ENCODE peak calls at places on chromosomes 16 and 17, in five cellular contexts. One of them, this sample, is unnamed.

GRCh38 chr16:54879681-54880080 is 51.0 kb upstream of the IRX5 start:
- DNase-seq in cardiac muscle cell: no peak
- DNase-seq in AG09309: no peak
- DNase-seq in skeletal muscle cell: no peak
- DNase-seq in uterus: no peak
- DNase-seq in this sample: no peak

GRCh38 chr16:66324785-66325184 is 41.7 kb upstream of the CDH5 start:
- DNase-seq in cardiac muscle cell: peak
- DNase-seq in skeletal muscle cell: no peak
- DNase-seq in uterus: no peak
- DNase-seq in AG09309: no peak
- DNase-seq in this sample: no peak

GRCh38 chr16:20327444-20328041 is at the start of gene GP2:
- DNase-seq in cardiac muscle cell: no peak
- DNase-seq in uterus: no peak
- DNase-seq in AG09309: no peak
- DNase-seq in skeletal muscle cell: no peak
- DNase-seq in this sample: no peak

GRCh38 chr16:84898447-84898846 is 78.7 kb downstream of the CRISPLD2 start:
- DNase-seq in cardiac muscle cell: no peak
- DNase-seq in skeletal muscle cell: no peak
- DNase-seq in uterus: no peak
- DNase-seq in AG09309: no peak
- DNase-seq in this sample: no peak

GRCh38 chr16:87304951-87305350 is 12.2 kb downstream of the C16orf95 start:
- DNase-seq in uterus: no peak
- DNase-seq in AG09309: no peak
- DNase-seq in cardiac muscle cell: no peak
- DNase-seq in skeletal muscle cell: no peak
- DNase-seq in this sample: no peak

GRCh38 chr16:77070683-77071082 is 120.3 kb upstream of the MON1B start:
- DNase-seq in AG09309: no peak
- DNase-seq in uterus: no peak
- DNase-seq in cardiac muscle cell: no peak
- DNase-seq in skeletal muscle cell: no peak
- DNase-seq in this sample: no peak

GRCh38 chr17:58324409-58325288 is 3.9 kb downstream of the TSPOAP1 start:
- DNase-seq in cardiac muscle cell: peak
- DNase-seq in AG09309: no peak
- DNase-seq in uterus: no peak
- DNase-seq in skeletal muscle cell: no peak
- DNase-seq in this sample: no peak

GRCh38 chr16:23254338-23254737 is 47.8 kb upstream of the SCNN1B start:
- DNase-seq in uterus: no peak
- DNase-seq in skeletal muscle cell: peak
- DNase-seq in AG09309: peak
- DNase-seq in cardiac muscle cell: peak
- DNase-seq in this sample: no peak

GRCh38 chr16:58582971-58583765 is 46.5 kb downstream of the CNOT1 start:
- DNase-seq in skeletal muscle cell: no peak
- DNase-seq in cardiac muscle cell: no peak
- DNase-seq in AG09309: no peak
- DNase-seq in uterus: no peak
- DNase-seq in this sample: no peak

GRCh38 chr17:1003972-1004768 is 7.2 kb downstream of the TIMM22 start:
- DNase-seq in AG09309: no peak
- DNase-seq in uterus: no peak
- DNase-seq in cardiac muscle cell: no peak
- DNase-seq in skeletal muscle cell: no peak
- DNase-seq in this sample: no peak

GRCh38 chr17:4503283-4504005 is 4.8 kb downstream of the SPNS2 start:
- DNase-seq in AG09309: no peak
- DNase-seq in cardiac muscle cell: no peak
- DNase-seq in uterus: no peak
- DNase-seq in skeletal muscle cell: no peak
- DNase-seq in this sample: no peak

GRCh38 chr16:80144191-80144590 is 396.6 kb upstream of the DYNLRB2 start:
- DNase-seq in uterus: no peak
- DNase-seq in AG09309: no peak
- DNase-seq in cardiac muscle cell: no peak
- DNase-seq in skeletal muscle cell: peak
- DNase-seq in this sample: no peak

GRCh38 chr17:44956076-44956475 is 8.5 kb upstream of the KIF18B start:
- DNase-seq in AG09309: no peak
- DNase-seq in cardiac muscle cell: no peak
- DNase-seq in uterus: no peak
- DNase-seq in skeletal muscle cell: peak
- DNase-seq in this sample: no peak

GRCh38 chr16:89114159-89114981 is 20.7 kb downstream of the ACSF3 start:
- DNase-seq in AG09309: no peak
- DNase-seq in skeletal muscle cell: no peak
- DNase-seq in cardiac muscle cell: no peak
- DNase-seq in uterus: no peak
- DNase-seq in this sample: no peak

GRCh38 chr16:50178397-50179018 is 25.4 kb downstream of the TENT4B start:
- DNase-seq in skeletal muscle cell: no peak
- DNase-seq in cardiac muscle cell: no peak
- DNase-seq in AG09309: no peak
- DNase-seq in uterus: no peak
- DNase-seq in this sample: no peak

GRCh38 chr16:81214745-81215166 is 23.7 kb upstream of the BCO1 start:
- DNase-seq in skeletal muscle cell: no peak
- DNase-seq in cardiac muscle cell: peak
- DNase-seq in uterus: no peak
- DNase-seq in AG09309: no peak
- DNase-seq in this sample: no peak

GRCh38 chr16:22847100-22847499 is 33.1 kb downstream of the HS3ST2 start:
- DNase-seq in cardiac muscle cell: no peak
- DNase-seq in AG09309: no peak
- DNase-seq in uterus: no peak
- DNase-seq in skeletal muscle cell: no peak
- DNase-seq in this sample: no peak

GRCh38 chr16:85169333-85170065 is 57.2 kb upstream of the CIBAR2 start:
- DNase-seq in skeletal muscle cell: no peak
- DNase-seq in cardiac muscle cell: peak
- DNase-seq in AG09309: no peak
- DNase-seq in uterus: no peak
- DNase-seq in this sample: no peak

GRCh38 chr16:30041841-30042240 is 10.8 kb upstream of the TLCD3B start:
- DNase-seq in uterus: no peak
- DNase-seq in AG09309: no peak
- DNase-seq in skeletal muscle cell: no peak
- DNase-seq in cardiac muscle cell: peak
- DNase-seq in this sample: no peak

GRCh38 chr16:85180047-85180878 is 68.0 kb upstream of the CIBAR2 start:
- DNase-seq in AG09309: no peak
- DNase-seq in skeletal muscle cell: no peak
- DNase-seq in uterus: no peak
- DNase-seq in cardiac muscle cell: no peak
- DNase-seq in this sample: no peak

GRCh38 chr17:66848496-66848895 is 13.6 kb downstream of the CACNG5 start:
- DNase-seq in uterus: no peak
- DNase-seq in cardiac muscle cell: no peak
- DNase-seq in skeletal muscle cell: no peak
- DNase-seq in AG09309: no peak
- DNase-seq in this sample: no peak
- H3K4me3 ChIP-seq in uterus: no peak
- H3K4me3 ChIP-seq in cardiac muscle cell: no peak
- H3K4me3 ChIP-seq in skeletal muscle cell: no peak
- H3K4me3 ChIP-seq in AG09309: no peak
- H3K4me3 ChIP-seq in this sample: no peak

DNA sequence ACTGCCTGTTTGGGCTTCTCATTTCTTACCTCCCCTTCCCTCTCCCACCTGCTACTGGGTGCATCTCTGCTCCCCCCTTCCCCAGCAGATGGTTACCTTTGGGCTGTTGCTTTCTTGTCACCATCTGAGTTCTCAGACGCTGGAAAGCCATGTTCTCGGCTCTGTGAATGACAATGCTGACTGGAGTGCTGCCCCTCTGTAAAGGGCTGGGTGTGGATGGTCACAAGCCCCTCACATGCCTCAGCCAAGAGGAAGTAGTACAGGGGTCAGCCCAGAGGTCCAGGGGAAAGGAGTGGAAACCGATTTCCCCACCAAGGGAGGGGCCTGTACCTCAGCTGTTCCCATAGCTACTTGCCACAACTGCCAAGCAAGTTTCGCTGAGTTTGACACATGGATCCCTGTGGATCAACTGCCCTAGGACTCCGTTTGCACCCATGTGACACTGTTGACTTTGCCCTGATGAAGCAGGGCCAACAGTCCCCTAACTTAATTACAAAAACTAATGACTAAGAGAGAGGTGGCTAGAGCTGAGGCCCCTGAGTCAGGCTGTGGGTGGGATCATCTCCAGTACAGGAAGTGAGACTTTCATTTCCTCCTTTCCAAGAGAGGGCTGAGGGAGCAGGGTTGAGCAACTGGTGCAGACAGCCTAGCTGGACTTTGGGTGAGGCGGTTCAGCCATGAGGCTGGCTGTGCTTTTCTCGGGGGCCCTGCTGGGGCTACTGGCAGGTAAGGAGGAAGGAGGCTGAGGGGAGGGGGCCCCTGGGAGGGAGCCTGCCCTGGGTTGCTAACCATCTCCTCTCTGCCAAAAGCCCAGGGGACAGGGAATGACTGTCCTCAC is at the start of gene CD68:
- DNase-seq in cardiac muscle cell: peak
- DNase-seq in skeletal muscle cell: peak
- DNase-seq in AG09309: peak
- DNase-seq in uterus: peak
- DNase-seq in this sample: peak
- H3K4me3 ChIP-seq in cardiac muscle cell: no peak
- H3K4me3 ChIP-seq in skeletal muscle cell: peak
- H3K4me3 ChIP-seq in AG09309: peak
- H3K4me3 ChIP-seq in uterus: no peak
- H3K4me3 ChIP-seq in this sample: peak

GRCh38 chr16:53094013-53094630 is 39.3 kb downstream of the CHD9 start:
- DNase-seq in uterus: peak
- DNase-seq in skeletal muscle cell: no peak
- DNase-seq in cardiac muscle cell: peak
- DNase-seq in AG09309: no peak
- DNase-seq in this sample: no peak
- H3K4me3 ChIP-seq in uterus: no peak
- H3K4me3 ChIP-seq in skeletal muscle cell: no peak
- H3K4me3 ChIP-seq in cardiac muscle cell: no peak
- H3K4me3 ChIP-seq in AG09309: no peak
- H3K4me3 ChIP-seq in this sample: no peak

GRCh38 chr17:82092094-82092586 is 5.9 kb downstream of the FASN start:
- DNase-seq in AG09309: no peak
- DNase-seq in uterus: no peak
- DNase-seq in skeletal muscle cell: no peak
- DNase-seq in cardiac muscle cell: no peak
- DNase-seq in this sample: no peak

GRCh38 chr17:82092628-82092994 is 5.4 kb downstream of the FASN start:
- DNase-seq in AG09309: no peak
- DNase-seq in uterus: no peak
- DNase-seq in skeletal muscle cell: no peak
- DNase-seq in cardiac muscle cell: no peak
- DNase-seq in this sample: no peak

GRCh38 chr17:82090549-82091263 is 7.3 kb downstream of the FASN start:
- DNase-seq in cardiac muscle cell: no peak
- DNase-seq in skeletal muscle cell: no peak
- DNase-seq in AG09309: no peak
- DNase-seq in uterus: no peak
- DNase-seq in this sample: no peak

GRCh38 chr17:82089723-82090548 is 8.1 kb downstream of the FASN start:
- DNase-seq in AG09309: no peak
- DNase-seq in uterus: no peak
- DNase-seq in skeletal muscle cell: no peak
- DNase-seq in cardiac muscle cell: no peak
- DNase-seq in this sample: no peak

DNA sequence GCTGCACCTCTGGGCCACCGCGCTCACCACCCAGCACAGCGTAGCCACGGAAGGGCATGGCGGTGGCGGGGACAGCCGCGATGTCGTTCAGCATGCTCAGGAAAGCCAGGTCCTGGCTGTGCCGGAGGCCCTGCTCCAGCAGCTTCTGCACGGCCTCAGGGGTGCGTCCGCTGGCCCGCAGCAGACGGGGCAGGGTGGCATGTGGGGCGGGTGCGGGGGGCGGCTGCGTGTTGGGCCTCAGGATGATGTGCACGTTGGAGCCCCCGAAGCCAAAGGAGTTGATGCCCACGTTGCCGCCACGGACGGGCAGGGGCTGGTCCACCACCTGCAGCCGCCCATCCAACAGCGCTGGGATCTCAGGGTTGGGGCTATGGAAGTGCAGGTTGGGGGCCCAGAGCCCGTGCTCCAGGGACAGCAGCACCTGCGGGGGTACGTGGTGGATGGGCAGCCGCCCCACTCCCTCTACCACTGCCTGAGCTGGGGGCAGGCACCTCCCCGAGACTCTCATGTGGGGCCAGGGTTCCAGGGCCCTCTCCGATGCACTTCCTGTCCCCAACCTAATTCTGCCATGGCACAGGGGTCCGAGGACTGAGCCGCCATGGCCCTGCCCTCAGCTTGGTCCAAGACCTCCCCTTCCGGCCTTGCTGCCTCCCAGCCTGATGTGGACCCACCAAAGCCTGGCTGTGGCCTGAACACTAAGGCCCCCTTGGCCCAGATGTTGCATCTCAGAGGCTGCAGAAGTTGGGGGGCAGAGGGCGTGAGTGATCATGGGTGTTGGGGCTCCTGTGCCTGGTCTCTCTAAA is 6.6 kb downstream of the FASN start:
- DNase-seq in uterus: no peak
- DNase-seq in AG09309: no peak
- DNase-seq in cardiac muscle cell: no peak
- DNase-seq in skeletal muscle cell: no peak
- DNase-seq in this sample: no peak
- H3K4me3 ChIP-seq in uterus: no peak
- H3K4me3 ChIP-seq in AG09309: no peak
- H3K4me3 ChIP-seq in cardiac muscle cell: no peak
- H3K4me3 ChIP-seq in skeletal muscle cell: no peak
- H3K4me3 ChIP-seq in this sample: no peak

GRCh38 chr16:543301-544164 is 16.0 kb downstream of the CAPN15 start:
- DNase-seq in AG09309: no peak
- DNase-seq in cardiac muscle cell: no peak
- DNase-seq in uterus: no peak
- DNase-seq in skeletal muscle cell: no peak
- DNase-seq in this sample: no peak
- H3K4me3 ChIP-seq in AG09309: no peak
- H3K4me3 ChIP-seq in cardiac muscle cell: no peak
- H3K4me3 ChIP-seq in uterus: no peak
- H3K4me3 ChIP-seq in skeletal muscle cell: no peak
- H3K4me3 ChIP-seq in this sample: no peak

DNA sequence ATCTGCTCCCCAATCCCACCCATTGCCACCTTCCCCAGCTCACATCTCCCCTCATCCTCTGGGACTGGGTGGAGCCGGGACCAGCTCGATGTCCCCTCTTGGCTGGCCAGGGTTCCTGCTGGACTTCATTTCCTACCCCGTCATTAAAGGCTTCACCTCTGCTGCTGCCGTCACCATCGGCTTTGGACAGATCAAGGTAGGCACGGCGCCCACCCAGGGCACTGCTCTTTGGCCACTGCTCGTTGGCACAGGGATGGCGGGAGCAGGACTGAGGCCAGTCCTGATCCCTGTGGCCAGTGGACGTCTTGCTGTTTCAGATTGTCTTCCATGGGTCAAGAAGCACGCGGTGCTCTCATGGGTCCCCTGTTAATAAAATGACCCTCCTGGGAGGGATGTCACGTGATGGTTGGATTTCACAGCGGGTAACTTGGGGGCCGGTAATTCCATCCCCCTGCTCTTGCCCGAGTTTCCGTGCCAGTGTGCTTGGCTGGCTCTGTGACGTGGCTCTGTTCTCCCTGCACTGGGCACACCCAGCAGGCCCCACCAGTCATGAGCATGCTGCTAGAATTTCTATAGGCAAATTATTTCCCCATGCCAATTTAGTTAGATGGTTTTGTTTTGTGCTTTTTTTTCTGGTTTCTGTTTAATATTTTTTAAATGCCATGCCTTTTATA is 3.1 kb downstream of the SLC26A11 start:
- DNase-seq in cardiac muscle cell: no peak
- DNase-seq in AG09309: no peak
- DNase-seq in skeletal muscle cell: no peak
- DNase-seq in uterus: no peak
- DNase-seq in this sample: no peak
- H3K4me3 ChIP-seq in cardiac muscle cell: no peak
- H3K4me3 ChIP-seq in AG09309: no peak
- H3K4me3 ChIP-seq in skeletal muscle cell: no peak
- H3K4me3 ChIP-seq in uterus: no peak
- H3K4me3 ChIP-seq in this sample: no peak

This sample was measured in epithelial cell of proximal tubule.